ENCODE peak calls at places on chromosome 10, in seven cellular contexts. G is CD4-positive, CD25-positive, alpha-beta regulatory T cell; K is neural progenitor cell; U is heart right ventricle; V is H9; I is naive thymus-derived CD4-positive, alpha-beta T cell; R is left ventricle myocardium inferior. N is an unnamed sample.

GRCh38 chr10:50447691-50448090 is 176.1 kb downstream of the SGMS1 start:
- DNase-seq in G (no peak), K (no peak), U (no peak), V (no peak), I (no peak), R (no peak), N (no peak)

GRCh38 chr10:44193156-44193555 is 191.7 kb downstream of the CXCL12 start:
- DNase-seq in G (no peak), K (no peak), U (no peak), V (no peak), I (no peak), R (no peak), N (no peak)

GRCh38 chr10:106956216-106956915 is 208.1 kb downstream of the SORCS1 start:
- DNase-seq in G (no peak), K (no peak), U (no peak), V (no peak), I (no peak), R (no peak), N (no peak)

GRCh38 chr10:78960316-78960800 is 108.4 kb upstream of the ZMIZ1 start:
- DNase-seq in G (no peak), K (no peak), U (peak; percentile 86), V (no peak), I (no peak), R (peak; percentile 50), N (peak; percentile 70)

GRCh38 chr10:52706347-52707070 is 66.1 kb downstream of the MBL2 start:
- DNase-seq in G (no peak), K (no peak), U (no peak), V (no peak), I (no peak), R (no peak), N (no peak)

GRCh38 chr10:63455507-63455906 is 10.3 kb downstream of the JMJD1C start:
- DNase-seq in G (no peak), K (no peak), U (no peak), V (no peak), I (no peak), R (no peak), N (no peak)

GRCh38 chr10:110067960-110068770 is 60.4 kb downstream of the ADD3 start:
- DNase-seq in G (no peak), K (peak; percentile 26), U (peak; percentile 32), V (no peak), I (no peak), R (peak; percentile 48), N (no peak)

GRCh38 chr10:93541402-93542357 is 24.8 kb upstream of the FFAR4 start:
- DNase-seq in G (no peak), K (peak; percentile 72), U (peak; percentile 33), V (peak; percentile 66), I (no peak), R (peak; percentile 41), N (no peak)

GRCh38 chr10:113026679-113027078 is 76.6 kb downstream of the TCF7L2 start:
- DNase-seq in G (no peak), K (no peak), U (no peak), V (no peak), I (no peak), R (no peak), N (no peak)

GRCh38 chr10:114281461-114281860 is 42.4 kb downstream of the VWA2 start:
- DNase-seq in G (no peak), K (no peak), U (no peak), V (no peak), I (no peak), R (no peak), N (no peak)

GRCh38 chr10:129033790-129034272 is 433.2 kb upstream of the MGMT start:
- DNase-seq in G (no peak), K (peak; percentile 89), U (no peak), V (no peak), I (no peak), R (no peak), N (no peak)

GRCh38 chr10:43202224-43202656 is 64.0 kb downstream of the CSGALNACT2 start:
- DNase-seq in G (no peak), K (peak; percentile 75), U (no peak), V (peak; percentile 75), I (peak; percentile 42), R (no peak), N (peak; percentile 72)

GRCh38 chr10:74078037-74078436 is 72.6 kb downstream of the AP3M1 start:
- DNase-seq in G (no peak), K (no peak), U (no peak), V (no peak), I (no peak), R (no peak), N (no peak)

GRCh38 chr10:79195091-79195923 is 126.5 kb downstream of the ZMIZ1 start:
- DNase-seq in G (peak; percentile 52), K (peak; percentile 97), U (peak; percentile 86), V (peak; percentile 91), I (peak; percentile 80), R (peak; percentile 86), N (peak; percentile 91)

GRCh38 chr10:80506836-80507483 is 30.7 kb upstream of the SH2D4B start:
- DNase-seq in G (no peak), K (no peak), U (no peak), V (no peak), I (no peak), R (no peak), N (no peak)
- H3K4me1 ChIP-seq in G (peaks cover 44% of the 10 kb centered on the region), K (peaks cover 23% of the 10 kb centered on the region), U (peaks cover 94% of the 10 kb centered on the region), V (peaks cover 4% of the 10 kb centered on the region), I (peaks cover 56% of the 10 kb centered on the region), R (peaks cover 97% of the 10 kb centered on the region), N (peaks cover 92% of the 10 kb centered on the region)

GRCh38 chr10:23263441-23264164 is 71.5 kb downstream of the PTF1A start:
- DNase-seq in G (no peak), K (no peak), U (no peak), V (no peak), I (no peak), R (no peak), N (no peak)
- H3K27me3 ChIP-seq in G (no peaks in the 10 kb centered on the region), K (peaks cover 29% of the 10 kb centered on the region), U (no peaks in the 10 kb centered on the region), V (no peaks in the 10 kb centered on the region), I (no peaks in the 10 kb centered on the region), R (peaks cover 22% of the 10 kb centered on the region), N (no peaks in the 10 kb centered on the region)

GRCh38 chr10:103845983-103846382 is 9.4 kb downstream of the SH3PXD2A start:
- DNase-seq in G (no peak), K (no peak), U (no peak), V (no peak), I (peak; percentile 55), R (no peak), N (no peak)
- H3K4me1 ChIP-seq in G (peaks cover 14% of the 10 kb centered on the region), K (peaks cover 6% of the 10 kb centered on the region), U (peaks cover 94% of the 10 kb centered on the region), V (peaks cover 3% of the 10 kb centered on the region), I (peaks cover 13% of the 10 kb centered on the region), R (peaks cover 83% of the 10 kb centered on the region), N (peaks cover 57% of the 10 kb centered on the region)

GRCh38 chr10:49076319-49076718 is 39.0 kb downstream of the VSTM4 start:
- DNase-seq in G (no peak), K (no peak), U (peak; percentile 2), V (peak; percentile 9), I (no peak), R (no peak), N (no peak)
- H3K27me3 ChIP-seq in G (no peaks in the 10 kb centered on the region), K (no peaks in the 10 kb centered on the region), U (no peaks in the 10 kb centered on the region), V (no peaks in the 10 kb centered on the region), I (no peaks in the 10 kb centered on the region), R (no peaks in the 10 kb centered on the region), N (no peaks in the 10 kb centered on the region)

N was measured in lower lobe of right lung.